ENCODE peak calls at places on chromosomes 4 and X, in four cellular contexts. Z, D, E and H are unnamed samples.

GRCh38 chrX:139194571-139195280 is 335.8 kb upstream of the F9 start:
- DNase-seq in Z (no peak), D (peak; percentile 48), E (no peak), H (no peak)

GRCh38 chrX:10574663-10575062 is 45.7 kb downstream of the MID1 start:
- DNase-seq in Z (no peak), D (no peak), E (no peak), H (no peak)

GRCh38 chr4:139438141-139438540 is 15.8 kb upstream of the RAB33B start:
- DNase-seq in Z (peak; percentile 51), D (no peak), E (no peak), H (no peak)

GRCh38 chr4:146507607-146508006 is 14.1 kb downstream of the SLC10A7 start:
- DNase-seq in Z (peak; percentile 26), D (no peak), E (no peak), H (no peak)

GRCh38 chrX:153735274-153735673 is 10.6 kb downstream of the ABCD1 start:
- DNase-seq in Z (no peak), D (no peak), E (no peak), H (no peak)

GRCh38 chr4:156693557-156693956 is 278.0 kb downstream of the PDGFC start:
- DNase-seq in Z (no peak), D (no peak), E (no peak), H (no peak)

GRCh38 chr4:133584714-133585113 is 435.6 kb downstream of the PCDH10 start:
- DNase-seq in Z (no peak), D (peak; percentile 67), E (no peak), H (peak; percentile 11)

GRCh38 chrX:34559325-34559724 is 97.8 kb downstream of the TMEM47 start:
- DNase-seq in Z (no peak), D (peak; percentile 92), E (no peak), H (no peak)

GRCh38 chr4:147823135-147823534 is 91.2 kb downstream of the ARHGAP10 start:
- DNase-seq in Z (peak; percentile 60), D (no peak), E (no peak), H (no peak)

GRCh38 chr4:47852121-47852520 is 14.3 kb upstream of the CORIN start:
- DNase-seq in Z (peak; percentile 44), D (no peak), E (no peak), H (peak; percentile 57)

GRCh38 chrX:70231666-70232065 is 2.8 kb upstream of the AWAT1 start:
- DNase-seq in Z (no peak), D (no peak), E (no peak), H (no peak)

GRCh38 chrX:115311666-115312065 is 22.2 kb downstream of the LUZP4 start:
- DNase-seq in Z (peak; percentile 13), D (peak; percentile 93), E (no peak), H (no peak)

GRCh38 chrX:46618947-46619346 is 45.4 kb downstream of the CHST7 start:
- DNase-seq in Z (no peak), D (no peak), E (no peak), H (no peak)

GRCh38 chrX:138723301-138723700 is 11.8 kb upstream of the FGF13 start:
- DNase-seq in Z (no peak), D (no peak), E (no peak), H (no peak)

GRCh38 chrX:150869450-150869849 is 29.0 kb downstream of the CD99L2 start:
- DNase-seq in Z (no peak), D (no peak), E (no peak), H (no peak)

GRCh38 chr4:189032939-189033338 is 893.7 kb downstream of the TRIML1 start:
- DNase-seq in Z (no peak), D (no peak), E (no peak), H (no peak)

GRCh38 chr4:184599492-184600135 is 49.6 kb downstream of the CASP3 start:
- DNase-seq in Z (peak; percentile 25), D (no peak), E (no peak), H (no peak)

DNA sequence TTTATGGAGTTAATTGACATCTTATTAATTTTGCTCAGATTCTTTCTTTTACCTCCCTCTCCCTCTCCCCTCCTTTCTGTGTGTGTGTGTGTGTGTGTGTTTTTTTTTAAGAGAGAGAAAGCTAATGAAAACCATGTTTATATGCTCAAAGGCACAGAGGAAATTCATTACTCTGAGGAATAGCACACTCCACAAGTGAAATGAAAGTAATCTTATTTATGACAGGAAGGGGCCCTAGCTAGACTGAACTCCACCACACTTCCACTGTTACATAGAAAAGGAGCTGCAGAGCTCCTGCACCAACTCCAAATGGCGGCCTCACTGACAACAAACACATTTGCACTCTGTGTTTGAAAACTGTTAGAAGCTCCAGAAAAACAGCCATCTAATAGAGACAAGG is 150.6 kb downstream of the RASL11B start:
- DNase-seq in Z (peak; percentile 61), D (no peak), E (no peak), H (no peak)
- H4K91ac ChIP-seq in Z (no peak overlapping the region), D (no peak overlapping the region), E (no peak overlapping the region), H (no peak overlapping the region)

DNA sequence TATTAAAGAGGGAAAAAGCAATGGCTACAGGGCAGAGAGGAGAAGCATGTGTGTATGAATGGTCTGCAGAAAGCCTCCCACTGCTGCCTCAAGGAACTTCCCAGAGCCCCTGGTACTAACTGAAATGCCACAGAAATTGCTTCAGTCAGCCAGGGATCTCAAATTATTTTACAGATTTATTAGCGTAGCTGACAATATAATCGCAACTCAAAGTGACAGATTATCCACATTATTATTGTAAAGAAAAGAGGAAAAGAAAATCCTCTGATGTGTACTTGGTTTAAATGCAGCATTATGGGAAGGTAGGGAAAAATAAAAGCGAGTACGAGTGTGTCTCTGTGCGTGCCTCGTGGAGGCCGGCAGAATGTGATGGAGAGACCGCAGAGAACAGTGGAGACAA is 202.7 kb downstream of the DCLK2 start:
- DNase-seq in Z (no peak), D (no peak), E (no peak), H (no peak)
- H4K91ac ChIP-seq in Z (no peak overlapping the region), D (no peak overlapping the region), E (no peak overlapping the region), H (no peak overlapping the region)

GRCh38 chrX:95860127-95860526 is 824.5 kb upstream of the DIAPH2 start:
- DNase-seq in Z (no peak), D (no peak), E (no peak), H (no peak)
- H4K91ac ChIP-seq in Z (no peak overlapping the region), D (no peak overlapping the region), E (no peak overlapping the region), H (no peak overlapping the region)

GRCh38 chr4:77819409-77819835 is 254 bp upstream of the CNOT6L start:
- DNase-seq in Z (peak; percentile 30), D (peak; percentile 32), E (no peak), H (peak; percentile 63)

GRCh38 chr4:77818077-77818666 is 996 bp downstream of the CNOT6L start:
- DNase-seq in Z (peak; percentile 90), D (peak; percentile 66), E (peak; percentile 48), H (peak; percentile 94)

GRCh38 chr4:77819836-77820679 is 890 bp upstream of the CNOT6L start:
- DNase-seq in Z (peak; percentile 87), D (peak; percentile 84), E (peak; percentile 76), H (peak; percentile 86)

GRCh38 chr4:77817304-77818076 is 1.7 kb downstream of the CNOT6L start:
- DNase-seq in Z (no peak), D (no peak), E (no peak), H (peak; percentile 23)

GRCh38 chr4:77818667-77819408 is at the start of gene CNOT6L:
- DNase-seq in Z (peak; percentile 80), D (peak; percentile 54), E (peak; percentile 65), H (peak; percentile 94)
- H4K91ac ChIP-seq in Z (peak within 1 kb of the TSS; percentile 88), D (no peak within 1 kb of the TSS), E (no peak within 1 kb of the TSS), H (peak within 1 kb of the TSS; percentile 53)